ENCODE peak calls at places on chromosomes 2 and 18, in seven cellular contexts. H is SK-N-SH, U is IMR-90, D is OCI-LY7, I is keratinocyte, J is neural progenitor cell, V is mammary epithelial cell. Q is an unnamed sample.

GRCh38 chr2:186498834-186499233 is 12.8 kb downstream of the ZC3H15 start:
- DNase-seq in H (no peak), U (no peak), D (no peak), I (no peak), J (no peak), V (no peak), Q (no peak)

GRCh38 chr2:110994250-110994961 is 126.3 kb upstream of the BCL2L11 start:
- DNase-seq in H (no peak), U (no peak), D (peak; percentile 10), I (no peak), J (no peak), V (no peak), Q (peak; percentile 76)

GRCh38 chr2:10036095-10036879 is 7.1 kb upstream of the KLF11 start:
- DNase-seq in H (peak; percentile 87), U (peak; percentile 63), D (peak; percentile 13), I (no peak), J (peak; percentile 42), V (peak; percentile 82), Q (peak; percentile 51)

GRCh38 chr2:2848621-2849443 is 517.8 kb upstream of the MYT1L start:
- DNase-seq in H (peak; percentile 80), U (no peak), D (no peak), I (no peak), J (peak; percentile 51), V (no peak), Q (no peak)

GRCh38 chr2:105238664-105239240 is 2.8 kb upstream of the GPR45 start:
- DNase-seq in H (no peak), U (no peak), D (no peak), I (no peak), J (no peak), V (no peak), Q (no peak)

GRCh38 chr18:26549486-26550435 is 1.4 kb upstream of the KCTD1 start:
- DNase-seq in H (peak; percentile 82), U (peak; percentile 38), D (peak; percentile 34), I (no peak), J (peak; percentile 75), V (peak; percentile 86), Q (peak; percentile 68)

GRCh38 chr2:10016001-10016801 is 27.1 kb upstream of the KLF11 start:
- DNase-seq in H (no peak), U (no peak), D (no peak), I (no peak), J (no peak), V (no peak), Q (no peak)

GRCh38 chr2:232655392-232655791 is 22.0 kb downstream of the EFHD1 start:
- DNase-seq in H (no peak), U (no peak), D (no peak), I (no peak), J (no peak), V (no peak), Q (no peak)

GRCh38 chr2:236969767-236970655 is 115.7 kb upstream of the COPS8 start:
- DNase-seq in H (no peak), U (no peak), D (no peak), I (no peak), J (no peak), V (no peak), Q (no peak)

GRCh38 chr18:2303517-2304238 is 267.6 kb downstream of the METTL4 start:
- DNase-seq in H (no peak), U (no peak), D (no peak), I (no peak), J (no peak), V (peak; percentile 51), Q (no peak)

GRCh38 chr2:27369471-27370025 is 590 bp downstream of the EIF2B4 start:
- DNase-seq in H (peak; percentile 92), U (peak; percentile 50), D (no peak), I (no peak), J (no peak), V (peak; percentile 51), Q (no peak)

GRCh38 chr18:45357681-45358470 is 257.4 kb upstream of the SLC14A2 start:
- DNase-seq in H (no peak), U (no peak), D (no peak), I (no peak), J (no peak), V (peak; percentile 32), Q (no peak)

GRCh38 chr18:3061581-3062416 is 48.9 kb upstream of the LPIN2 start:
- DNase-seq in H (no peak), U (peak; percentile 25), D (no peak), I (no peak), J (no peak), V (no peak), Q (no peak)

GRCh38 chr2:45009928-45010705 is 865 bp upstream of the SIX2 start:
- DNase-seq in H (peak; percentile 85), U (no peak), D (no peak), I (no peak), J (peak; percentile 81), V (peak; percentile 51), Q (no peak)

GRCh38 chr2:182207049-182207746 is 219.6 kb downstream of the PDE1A start:
- DNase-seq in H (no peak), U (no peak), D (no peak), I (no peak), J (no peak), V (no peak), Q (no peak)

GRCh38 chr2:125312342-125312741 is 1287.3 kb downstream of the CNTNAP5 start:
- DNase-seq in H (no peak), U (no peak), D (no peak), I (no peak), J (no peak), V (no peak), Q (no peak)

GRCh38 chr2:237978058-237978712 is 11.4 kb downstream of the UBE2F start:
- DNase-seq in H (peak; percentile 88), U (peak; percentile 30), D (peak; percentile 6), I (no peak), J (no peak), V (no peak), Q (no peak)

GRCh38 chr2:98803747-98804650 is 73.1 kb upstream of the MGAT4A start:
- DNase-seq in H (no peak), U (no peak), D (no peak), I (no peak), J (no peak), V (no peak), Q (no peak)

GRCh38 chr2:113251118-113251517 is 27.6 kb downstream of the PAX8 start:
- DNase-seq in H (no peak), U (no peak), D (no peak), I (no peak), J (no peak), V (no peak), Q (no peak)

GRCh38 chr2:120864981-120865380 is 129.3 kb downstream of the GLI2 start:
- DNase-seq in H (no peak), U (peak; percentile 57), D (no peak), I (no peak), J (no peak), V (no peak), Q (no peak)

GRCh38 chr2:72934683-72935610 is 17.6 kb downstream of the EMX1 start:
- DNase-seq in H (no peak), U (no peak), D (peak; percentile 18), I (peak; percentile 54), J (peak; percentile 65), V (peak; percentile 82), Q (peak; percentile 69)

GRCh38 chr2:72936669-72937355 is 19.5 kb downstream of the EMX1 start:
- DNase-seq in H (no peak), U (no peak), D (no peak), I (no peak), J (no peak), V (no peak), Q (no peak)

GRCh38 chr2:72937356-72937669 is 20.0 kb downstream of the EMX1 start:
- DNase-seq in H (peak; percentile 65), U (no peak), D (no peak), I (no peak), J (no peak), V (no peak), Q (no peak)

GRCh38 chr2:72933646-72934151 is 16.4 kb downstream of the EMX1 start:
- DNase-seq in H (no peak), U (no peak), D (no peak), I (no peak), J (no peak), V (no peak), Q (no peak)

GRCh38 chr2:72935611-72935957 is 18.3 kb downstream of the EMX1 start:
- DNase-seq in H (no peak), U (no peak), D (no peak), I (no peak), J (no peak), V (no peak), Q (no peak)
- H3K4me2 ChIP-seq in H (no peak overlapping the region), U (no peak overlapping the region), D (no peak overlapping the region), I (no peak overlapping the region), J (no peak overlapping the region), V (no peak overlapping the region), Q (no peak overlapping the region)

DNA sequence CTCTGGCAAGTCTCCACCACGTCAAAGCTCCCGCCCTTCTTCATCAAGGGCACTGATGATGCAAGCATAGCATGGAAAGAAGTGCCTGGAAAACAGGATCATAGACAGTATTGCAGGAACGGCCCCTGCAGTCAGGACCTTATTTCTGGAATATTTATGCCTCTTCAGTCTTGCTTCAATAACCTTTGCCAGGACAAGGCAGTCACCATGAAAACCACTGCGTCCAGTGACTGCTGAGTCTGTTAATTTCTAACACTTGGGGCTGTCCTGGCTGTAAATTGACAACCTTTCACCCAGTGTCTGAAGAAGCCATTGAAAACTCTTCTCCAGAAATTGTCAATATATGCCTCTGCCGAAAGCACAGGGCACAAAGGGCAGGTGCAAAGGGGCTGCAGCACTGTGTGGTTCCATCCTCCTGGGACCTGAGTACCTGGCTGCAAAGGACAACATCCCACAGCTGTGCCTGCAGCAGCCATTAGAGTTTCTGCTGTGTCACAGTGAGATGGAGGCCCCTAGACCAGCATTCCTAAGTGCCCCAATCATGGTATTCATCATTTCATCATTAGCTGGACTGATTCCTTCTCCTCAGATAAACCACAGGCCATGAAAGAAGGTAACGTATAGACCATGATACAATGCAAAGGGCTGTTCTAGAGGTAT is 819.6 kb downstream of the RNF144A start:
- DNase-seq in H (no peak), U (peak; percentile 30), D (peak; percentile 25), I (no peak), J (no peak), V (peak; percentile 41), Q (no peak)
- H3K4me1 ChIP-seq in H (peaks cover 13% of the 10 kb centered on the region), U (peaks cover 3% of the 10 kb centered on the region), D (no peaks in the 10 kb centered on the region), I (no peaks in the 10 kb centered on the region), J (no peaks in the 10 kb centered on the region), V (peaks cover 6% of the 10 kb centered on the region), Q (peaks cover 18% of the 10 kb centered on the region)

GRCh38 chr2:32752205-32752604 is 124.4 kb downstream of the TTC27 start:
- DNase-seq in H (no peak), U (peak; percentile 58), D (no peak), I (no peak), J (no peak), V (no peak), Q (no peak)
- H4K20me1 ChIP-seq in H (no peaks in the 10 kb centered on the region), U (no peaks in the 10 kb centered on the region), D (no peaks in the 10 kb centered on the region), I (no peaks in the 10 kb centered on the region), J (no peaks in the 10 kb centered on the region), V (no peaks in the 10 kb centered on the region), Q (no peaks in the 10 kb centered on the region)

DNA sequence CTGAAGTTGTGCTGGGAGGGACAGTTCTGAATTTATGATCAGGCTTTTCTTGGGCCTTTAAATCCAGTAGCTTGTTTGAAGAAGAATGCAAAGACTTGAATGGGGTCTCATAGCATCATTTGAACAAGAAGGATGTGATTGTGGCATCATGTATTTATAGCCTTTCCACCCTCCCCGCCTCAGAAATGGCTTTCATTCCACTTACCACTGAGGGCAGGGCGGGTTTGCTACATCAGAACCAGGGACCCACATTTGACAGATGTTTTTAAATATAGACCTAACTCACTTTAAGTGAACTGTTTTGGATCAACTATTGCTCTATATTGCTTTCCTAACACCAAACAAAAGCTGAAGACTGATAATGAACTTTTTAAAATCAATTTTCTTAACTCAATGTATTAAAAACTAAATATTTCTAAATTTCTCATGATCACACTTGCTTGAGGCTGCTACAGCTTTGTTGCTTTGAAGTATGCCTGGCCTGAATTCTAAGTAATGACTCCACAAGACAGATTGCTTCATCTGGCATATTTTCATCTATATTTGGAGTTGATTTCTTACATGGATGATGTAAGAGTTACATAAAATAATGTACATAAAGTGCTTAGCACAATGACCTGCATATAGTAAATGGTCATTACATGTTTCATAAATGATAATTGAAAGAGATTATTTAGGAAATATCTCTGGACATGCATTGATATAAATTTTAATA is 1552.9 kb upstream of the SLC39A10 start:
- DNase-seq in H (no peak), U (no peak), D (peak; percentile 47), I (no peak), J (no peak), V (no peak), Q (no peak)
- H3K4me2 ChIP-seq in H (no peak overlapping the region), U (no peak overlapping the region), D (peak overlapping the region; percentile 53), I (no peak overlapping the region), J (no peak overlapping the region), V (no peak overlapping the region), Q (no peak overlapping the region)